ENCODE peak calls at places on chromosome 1, in seven cellular contexts. G is activated CD8-positive, alpha-beta T cell treated with anti-CD3 and anti-CD28 coated beads for 36 hours; O is NCI-H2171; F is AG08395; Y is NCI-H82; X is uterus; E is ELR. C is an unnamed sample.

GRCh38 chr1:16720403-16721223 is 19.7 kb upstream of the RNU1-4 start:
- DNase-seq in E (no peak), O (no peak), G (no peak), F (no peak), X (no peak), Y (no peak), C (no peak)

GRCh38 chr1:58391056-58391455 is 155.5 kb downstream of the OMA1 start:
- DNase-seq in Y (no peak), O (no peak), E (no peak), X (no peak), G (no peak), F (no peak), C (no peak)

GRCh38 chr1:27906764-27907163 is 28.0 kb upstream of the SMPDL3B start:
- DNase-seq in E (no peak), Y (no peak), G (no peak), O (no peak), F (no peak), X (no peak), C (no peak)

GRCh38 chr1:240091614-240092300 is at the start of gene FMN2:
- DNase-seq in G (peak; percentile 8), O (peak; percentile 26), Y (peak; percentile 95), F (peak; percentile 86), X (no peak), E (peak; percentile 87), C (no peak)

GRCh38 chr1:81670286-81670685 is 130.4 kb upstream of the ADGRL2 start:
- DNase-seq in X (peak; percentile 42), F (peak; percentile 85), E (peak; percentile 80), O (no peak), Y (no peak), G (no peak), C (peak; percentile 60)

GRCh38 chr1:53332188-53332564 is 4.3 kb upstream of the LRP8 start:
- DNase-seq in O (no peak), F (no peak), E (no peak), G (no peak), X (no peak), Y (no peak), C (no peak)

GRCh38 chr1:157194739-157195520 is 56.7 kb upstream of the ETV3 start:
- DNase-seq in E (no peak), Y (no peak), O (no peak), X (no peak), F (no peak), G (no peak), C (no peak)

GRCh38 chr1:201888282-201889033 is at the start of gene SHISA4:
- DNase-seq in X (peak; percentile 63), G (peak; percentile 18), E (peak; percentile 69), Y (peak; percentile 63), F (peak; percentile 89), O (no peak), C (peak; percentile 62)

GRCh38 chr1:200636681-200637080 is 16.1 kb upstream of the KIF14 start:
- DNase-seq in O (no peak), Y (no peak), E (no peak), X (no peak), G (no peak), F (no peak), C (no peak)

GRCh38 chr1:234315091-234315541 is 58.1 kb upstream of the COA6 start:
- DNase-seq in F (peak; percentile 32), G (peak; percentile 26), X (no peak), O (no peak), Y (no peak), E (peak; percentile 88), C (peak; percentile 68)

GRCh38 chr1:53071167-53071865 is 9.3 kb downstream of the PODN start:
- DNase-seq in Y (no peak), E (no peak), X (no peak), O (no peak), F (no peak), G (no peak), C (no peak)

GRCh38 chr1:154469844-154470417 is 32.1 kb upstream of the TDRD10 start:
- DNase-seq in X (no peak), G (no peak), Y (no peak), O (no peak), E (no peak), F (no peak), C (no peak)

GRCh38 chr1:39917825-39918224 is 16.1 kb upstream of the MYCL start:
- DNase-seq in G (no peak), F (no peak), X (no peak), O (no peak), Y (peak; percentile 25), E (peak; percentile 28), C (no peak)

GRCh38 chr1:222224576-222224975 is 323.3 kb downstream of the HHIPL2 start:
- DNase-seq in E (peak; percentile 15), O (no peak), F (no peak), G (no peak), X (no peak), Y (peak; percentile 47), C (peak; percentile 32)

GRCh38 chr1:10877894-10878293 is 81.4 kb upstream of the CASZ1 start:
- DNase-seq in F (no peak), O (no peak), E (no peak), Y (no peak), X (no peak), G (no peak), C (no peak)

GRCh38 chr1:38047603-38048146 is 1.1 kb upstream of the POU3F1 start:
- DNase-seq in O (no peak), F (peak; percentile 44), E (peak; percentile 28), G (no peak), Y (peak; percentile 58), X (no peak), C (no peak)

GRCh38 chr1:230456478-230456877 is 30.3 kb upstream of the PGBD5 start:
- DNase-seq in G (no peak), Y (no peak), X (no peak), E (no peak), O (no peak), F (no peak), C (no peak)

GRCh38 chr1:115933625-115934024 is 42.7 kb upstream of the SLC22A15 start:
- DNase-seq in F (no peak), E (no peak), O (no peak), X (no peak), Y (no peak), G (no peak), C (no peak)

GRCh38 chr1:215569987-215570824 is 3.1 kb downstream of the KCTD3 start:
- DNase-seq in F (no peak), G (no peak), X (no peak), O (no peak), E (peak; percentile 57), Y (peak; percentile 32), C (no peak)

C was measured in RCC 7860.